ENCODE peak calls at places on chromosomes 12 and 14, in ten cellular contexts. One of them, this sample, is unnamed.

GRCh38 chr12:11702959-11703358 is 53.5 kb downstream of the ETV6 start:
- DNase-seq in upper lobe of left lung: no peak
- DNase-seq in GM12878: no peak
- DNase-seq in transverse colon: no peak
- DNase-seq in A549: no peak
- DNase-seq in stomach: no peak
- DNase-seq in HepG2: no peak
- DNase-seq in K562: no peak
- DNase-seq in tibial nerve: no peak
- DNase-seq in ovary: no peak
- DNase-seq in this sample: no peak

GRCh38 chr12:68482660-68483059 is 128.0 kb upstream of the RAP1B start:
- DNase-seq in K562: no peak
- DNase-seq in upper lobe of left lung: peak
- DNase-seq in stomach: no peak
- DNase-seq in GM12878: peak
- DNase-seq in HepG2: no peak
- DNase-seq in A549: no peak
- DNase-seq in tibial nerve: no peak
- DNase-seq in transverse colon: peak
- DNase-seq in ovary: no peak
- DNase-seq in this sample: no peak

GRCh38 chr14:90184094-90184493 is 72.3 kb upstream of the PSMC1 start:
- DNase-seq in A549: no peak
- DNase-seq in transverse colon: no peak
- DNase-seq in stomach: no peak
- DNase-seq in HepG2: no peak
- DNase-seq in tibial nerve: no peak
- DNase-seq in GM12878: no peak
- DNase-seq in ovary: no peak
- DNase-seq in K562: no peak
- DNase-seq in upper lobe of left lung: no peak
- DNase-seq in this sample: no peak

GRCh38 chr12:29582677-29583076 is 85.2 kb upstream of the OVCH1 start:
- DNase-seq in stomach: peak
- DNase-seq in HepG2: no peak
- DNase-seq in K562: no peak
- DNase-seq in A549: no peak
- DNase-seq in upper lobe of left lung: no peak
- DNase-seq in transverse colon: no peak
- DNase-seq in ovary: no peak
- DNase-seq in GM12878: no peak
- DNase-seq in tibial nerve: no peak
- DNase-seq in this sample: no peak

GRCh38 chr14:34211732-34212131 is 250.3 kb downstream of the SPTSSA start:
- DNase-seq in GM12878: peak
- DNase-seq in A549: no peak
- DNase-seq in upper lobe of left lung: no peak
- DNase-seq in tibial nerve: no peak
- DNase-seq in stomach: no peak
- DNase-seq in ovary: no peak
- DNase-seq in transverse colon: no peak
- DNase-seq in HepG2: no peak
- DNase-seq in K562: no peak
- DNase-seq in this sample: no peak

GRCh38 chr12:91562476-91562875 is 379.9 kb upstream of the DCN start:
- DNase-seq in transverse colon: no peak
- DNase-seq in K562: no peak
- DNase-seq in GM12878: no peak
- DNase-seq in upper lobe of left lung: no peak
- DNase-seq in HepG2: no peak
- DNase-seq in stomach: no peak
- DNase-seq in tibial nerve: no peak
- DNase-seq in ovary: no peak
- DNase-seq in A549: no peak
- DNase-seq in this sample: no peak

GRCh38 chr12:45789025-45789424 is 59.5 kb downstream of the ARID2 start:
- DNase-seq in GM12878: no peak
- DNase-seq in ovary: no peak
- DNase-seq in tibial nerve: peak
- DNase-seq in A549: no peak
- DNase-seq in stomach: no peak
- DNase-seq in K562: no peak
- DNase-seq in transverse colon: no peak
- DNase-seq in upper lobe of left lung: no peak
- DNase-seq in HepG2: no peak
- DNase-seq in this sample: no peak

GRCh38 chr12:121611306-121611705 is 15.0 kb upstream of the ORAI1 start:
- DNase-seq in upper lobe of left lung: no peak
- DNase-seq in HepG2: no peak
- DNase-seq in GM12878: no peak
- DNase-seq in tibial nerve: no peak
- DNase-seq in stomach: no peak
- DNase-seq in ovary: no peak
- DNase-seq in transverse colon: peak
- DNase-seq in K562: no peak
- DNase-seq in A549: no peak
- DNase-seq in this sample: no peak

GRCh38 chr14:60396718-60397343 is 89.0 kb downstream of the C14orf39 start:
- DNase-seq in ovary: no peak
- DNase-seq in stomach: no peak
- DNase-seq in tibial nerve: no peak
- DNase-seq in GM12878: no peak
- DNase-seq in transverse colon: no peak
- DNase-seq in upper lobe of left lung: no peak
- DNase-seq in K562: no peak
- DNase-seq in HepG2: no peak
- DNase-seq in A549: no peak
- DNase-seq in this sample: no peak

GRCh38 chr14:70029296-70030132 is 150.3 kb downstream of the SMOC1 start:
- DNase-seq in stomach: no peak
- DNase-seq in ovary: no peak
- DNase-seq in upper lobe of left lung: no peak
- DNase-seq in tibial nerve: no peak
- DNase-seq in K562: no peak
- DNase-seq in transverse colon: no peak
- DNase-seq in GM12878: no peak
- DNase-seq in HepG2: no peak
- DNase-seq in A549: no peak
- DNase-seq in this sample: no peak

DNA sequence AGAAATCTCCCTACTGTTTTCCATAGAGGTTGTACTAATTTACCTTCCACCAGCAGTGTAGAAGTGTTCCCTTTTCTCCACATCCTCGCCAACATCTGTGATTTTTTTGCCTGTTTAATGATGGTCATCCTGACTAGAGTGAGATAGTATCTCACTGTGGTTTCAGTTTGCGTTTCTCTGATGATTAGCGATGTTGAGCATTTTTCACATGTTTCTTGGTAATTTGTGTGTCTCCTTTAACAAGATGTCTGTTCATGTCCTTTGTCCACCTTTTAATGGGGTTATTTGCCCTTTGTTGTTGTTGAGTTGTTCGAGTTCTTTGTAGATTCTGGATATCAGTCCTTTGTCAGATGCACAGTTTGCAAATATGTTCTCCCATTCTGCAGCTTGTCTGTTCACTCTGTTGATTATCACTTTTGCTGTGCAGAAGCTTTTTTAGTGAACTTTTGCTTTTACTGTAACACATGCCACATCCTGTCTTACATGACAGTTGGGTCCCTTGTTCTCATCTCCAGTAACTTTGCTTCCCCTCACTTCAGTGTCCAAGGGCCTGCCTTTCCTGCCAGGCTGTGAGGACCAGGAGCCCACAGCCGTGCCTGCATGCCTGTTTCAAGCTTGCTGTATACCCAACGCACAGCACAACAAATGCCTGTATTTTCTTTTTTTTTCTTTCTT is 64.9 kb downstream of the SPRING1 start:
- DNase-seq in upper lobe of left lung: no peak
- DNase-seq in stomach: no peak
- DNase-seq in HepG2: no peak
- DNase-seq in transverse colon: no peak
- DNase-seq in A549: no peak
- DNase-seq in K562: no peak
- DNase-seq in ovary: no peak
- DNase-seq in tibial nerve: no peak
- DNase-seq in GM12878: peak
- DNase-seq in this sample: no peak
- TF ChIP-seq EP300 in upper lobe of left lung: no peak
- TF ChIP-seq EP300 in stomach: no peak
- TF ChIP-seq EP300 in HepG2: no peak
- TF ChIP-seq EP300 in transverse colon: no peak
- TF ChIP-seq EP300 in A549: no peak
- TF ChIP-seq EP300 in K562: no peak
- TF ChIP-seq EP300 in ovary: no peak
- TF ChIP-seq EP300 in tibial nerve: no peak
- TF ChIP-seq EP300 in GM12878: no peak
- TF ChIP-seq EP300 in this sample: no peak

GRCh38 chr14:23146423-23146910 is 27.4 kb upstream of the CEBPE start:
- DNase-seq in A549: no peak
- DNase-seq in GM12878: no peak
- DNase-seq in upper lobe of left lung: no peak
- DNase-seq in stomach: no peak
- DNase-seq in K562: peak
- DNase-seq in HepG2: no peak
- DNase-seq in transverse colon: no peak
- DNase-seq in tibial nerve: no peak
- DNase-seq in ovary: no peak
- DNase-seq in this sample: no peak

GRCh38 chr14:23146980-23147379 is 27.9 kb upstream of the CEBPE start:
- DNase-seq in transverse colon: no peak
- DNase-seq in tibial nerve: no peak
- DNase-seq in stomach: no peak
- DNase-seq in HepG2: no peak
- DNase-seq in A549: no peak
- DNase-seq in K562: no peak
- DNase-seq in upper lobe of left lung: no peak
- DNase-seq in GM12878: no peak
- DNase-seq in ovary: no peak
- DNase-seq in this sample: no peak

GRCh38 chr14:23147676-23148075 is 28.6 kb upstream of the CEBPE start:
- DNase-seq in transverse colon: no peak
- DNase-seq in HepG2: no peak
- DNase-seq in GM12878: no peak
- DNase-seq in A549: no peak
- DNase-seq in ovary: peak
- DNase-seq in tibial nerve: no peak
- DNase-seq in upper lobe of left lung: no peak
- DNase-seq in stomach: peak
- DNase-seq in K562: peak
- DNase-seq in this sample: no peak

GRCh38 chr14:23143911-23144310 is 24.9 kb upstream of the CEBPE start:
- DNase-seq in tibial nerve: no peak
- DNase-seq in K562: no peak
- DNase-seq in HepG2: no peak
- DNase-seq in GM12878: no peak
- DNase-seq in A549: no peak
- DNase-seq in transverse colon: no peak
- DNase-seq in stomach: no peak
- DNase-seq in ovary: no peak
- DNase-seq in upper lobe of left lung: no peak
- DNase-seq in this sample: no peak

GRCh38 chr14:23145794-23146422 is 26.9 kb upstream of the CEBPE start:
- DNase-seq in tibial nerve: peak
- DNase-seq in A549: no peak
- DNase-seq in K562: peak
- DNase-seq in transverse colon: no peak
- DNase-seq in GM12878: no peak
- DNase-seq in HepG2: no peak
- DNase-seq in ovary: no peak
- DNase-seq in stomach: no peak
- DNase-seq in upper lobe of left lung: no peak
- DNase-seq in this sample: no peak
- TF ChIP-seq EP300 in tibial nerve: peak
- TF ChIP-seq EP300 in A549: no peak
- TF ChIP-seq EP300 in K562: no peak
- TF ChIP-seq EP300 in transverse colon: no peak
- TF ChIP-seq EP300 in GM12878: no peak
- TF ChIP-seq EP300 in HepG2: no peak
- TF ChIP-seq EP300 in ovary: no peak
- TF ChIP-seq EP300 in stomach: peak
- TF ChIP-seq EP300 in upper lobe of left lung: peak
- TF ChIP-seq EP300 in this sample: no peak

DNA sequence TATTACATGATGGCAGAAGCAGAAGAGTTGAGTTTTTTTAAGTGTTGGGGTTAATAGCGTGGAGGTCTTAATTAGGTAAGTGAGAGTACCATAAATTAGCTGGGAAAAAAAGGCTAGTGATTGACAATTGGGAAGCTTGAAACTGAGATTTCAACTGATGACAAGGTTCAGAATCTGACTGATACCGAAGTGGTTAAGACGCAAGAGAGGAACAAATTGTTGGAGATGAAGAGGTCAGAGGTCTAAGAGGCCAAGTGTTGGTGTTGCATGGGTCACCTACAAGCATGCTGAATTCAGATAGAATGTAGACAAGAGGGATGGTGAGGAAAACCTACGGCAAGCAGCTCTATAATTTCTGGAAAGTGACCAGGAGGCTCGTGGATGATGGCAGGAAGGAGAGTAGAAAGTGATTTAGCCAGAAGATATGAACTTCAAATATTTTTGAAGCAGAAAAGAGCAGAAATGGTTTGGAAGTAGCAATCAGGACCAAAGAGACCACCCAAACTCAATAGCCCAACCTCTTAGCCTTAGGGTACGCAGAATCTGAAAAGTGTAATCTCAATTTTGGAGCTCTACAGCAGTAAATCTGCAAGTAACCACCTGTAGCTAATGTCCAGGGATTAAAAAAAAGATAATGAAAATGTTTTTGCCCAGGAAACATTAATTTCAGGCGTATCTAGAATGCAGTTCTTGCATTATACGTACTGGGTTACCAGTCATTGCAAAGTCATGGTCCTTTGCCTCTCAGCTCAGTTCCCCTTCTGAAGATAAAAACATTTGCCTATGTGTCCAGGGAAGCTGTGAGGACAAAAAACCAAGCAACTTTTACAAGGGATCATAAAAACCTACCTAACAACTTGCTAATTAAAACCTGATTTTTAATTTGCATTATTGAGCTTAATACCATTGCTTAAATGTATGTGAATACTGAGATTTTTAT is 1.7 kb upstream of the TMPO start:
- DNase-seq in tibial nerve: no peak
- DNase-seq in stomach: no peak
- DNase-seq in transverse colon: no peak
- DNase-seq in upper lobe of left lung: no peak
- DNase-seq in GM12878: no peak
- DNase-seq in K562: peak
- DNase-seq in A549: no peak
- DNase-seq in HepG2: no peak
- DNase-seq in ovary: no peak
- DNase-seq in this sample: no peak
- TF ChIP-seq EP300 in tibial nerve: no peak
- TF ChIP-seq EP300 in stomach: no peak
- TF ChIP-seq EP300 in transverse colon: no peak
- TF ChIP-seq EP300 in upper lobe of left lung: no peak
- TF ChIP-seq EP300 in GM12878: no peak
- TF ChIP-seq EP300 in K562: no peak
- TF ChIP-seq EP300 in A549: no peak
- TF ChIP-seq EP300 in HepG2: no peak
- TF ChIP-seq EP300 in ovary: no peak
- TF ChIP-seq EP300 in this sample: no peak

GRCh38 chr14:53399057-53399456 is 245.9 kb upstream of the DDHD1 start:
- DNase-seq in transverse colon: no peak
- DNase-seq in ovary: no peak
- DNase-seq in A549: peak
- DNase-seq in upper lobe of left lung: no peak
- DNase-seq in stomach: no peak
- DNase-seq in tibial nerve: no peak
- DNase-seq in K562: peak
- DNase-seq in HepG2: no peak
- DNase-seq in GM12878: no peak
- DNase-seq in this sample: no peak

GRCh38 chr14:53401646-53402045 is 248.5 kb upstream of the DDHD1 start:
- DNase-seq in A549: no peak
- DNase-seq in transverse colon: no peak
- DNase-seq in tibial nerve: no peak
- DNase-seq in GM12878: no peak
- DNase-seq in ovary: no peak
- DNase-seq in HepG2: no peak
- DNase-seq in K562: no peak
- DNase-seq in stomach: no peak
- DNase-seq in upper lobe of left lung: no peak
- DNase-seq in this sample: no peak
- TF ChIP-seq EP300 in A549: no peak
- TF ChIP-seq EP300 in transverse colon: no peak
- TF ChIP-seq EP300 in tibial nerve: no peak
- TF ChIP-seq EP300 in GM12878: no peak
- TF ChIP-seq EP300 in ovary: no peak
- TF ChIP-seq EP300 in HepG2: no peak
- TF ChIP-seq EP300 in K562: no peak
- TF ChIP-seq EP300 in stomach: no peak
- TF ChIP-seq EP300 in upper lobe of left lung: no peak
- TF ChIP-seq EP300 in this sample: no peak